ENCODE peak calls at places on chromosomes 4 and X, in five cellular contexts. B is uterus, K is sigmoid colon, X is prostate gland, P is lower leg skin. O is an unnamed sample.

GRCh38 chr4:186725422-186726149 is 1.9 kb upstream of the FAT1 start:
- DNase-seq in B (peak), P (peak), X (peak), K (peak), O (peak)

GRCh38 chrX:27598312-27598711 is 8.2 kb downstream of the DCAF8L2 start:
- DNase-seq in P (no peak), X (no peak), K (no peak), B (no peak), O (peak)

GRCh38 chrX:25742334-25742733 is 395.8 kb upstream of the MAGEB18 start:
- DNase-seq in K (no peak), X (no peak), B (no peak), P (no peak), O (no peak)

GRCh38 chr4:128068927-128069326 is 7.8 kb downstream of the LARP1B start:
- DNase-seq in B (no peak), X (no peak), K (no peak), P (no peak), O (peak)

GRCh38 chr4:24470681-24471622 is 113.4 kb downstream of the DHX15 start:
- DNase-seq in B (peak), P (peak), K (peak), X (peak), O (peak)

GRCh38 chrX:22378296-22378695 is 105.6 kb downstream of the CBLL2 start:
- DNase-seq in P (no peak), B (no peak), K (no peak), X (no peak), O (no peak)

GRCh38 chrX:119758682-119759332 is 419 bp downstream of the SOWAHD start:
- DNase-seq in B (no peak), X (no peak), P (no peak), K (no peak), O (no peak)

GRCh38 chr4:156676116-156676851 is 295.3 kb downstream of the PDGFC start:
- DNase-seq in X (no peak), B (no peak), K (no peak), P (no peak), O (no peak)

GRCh38 chrX:153513265-153513664 is 4.2 kb upstream of the ATP2B3 start:
- DNase-seq in X (no peak), P (no peak), K (no peak), B (no peak), O (no peak)
- TF ChIP-seq POLR2A in X (no peak), P (no peak), K (no peak), B (no peak), O (no peak)

GRCh38 chr4:173318648-173319211 is 15.4 kb downstream of the HMGB2 start:
- DNase-seq in B (no peak), X (no peak), K (no peak), P (no peak), O (no peak)
- TF ChIP-seq CTCF in B (peak), X (peak), K (peak), P (no peak), O (peak)

DNA sequence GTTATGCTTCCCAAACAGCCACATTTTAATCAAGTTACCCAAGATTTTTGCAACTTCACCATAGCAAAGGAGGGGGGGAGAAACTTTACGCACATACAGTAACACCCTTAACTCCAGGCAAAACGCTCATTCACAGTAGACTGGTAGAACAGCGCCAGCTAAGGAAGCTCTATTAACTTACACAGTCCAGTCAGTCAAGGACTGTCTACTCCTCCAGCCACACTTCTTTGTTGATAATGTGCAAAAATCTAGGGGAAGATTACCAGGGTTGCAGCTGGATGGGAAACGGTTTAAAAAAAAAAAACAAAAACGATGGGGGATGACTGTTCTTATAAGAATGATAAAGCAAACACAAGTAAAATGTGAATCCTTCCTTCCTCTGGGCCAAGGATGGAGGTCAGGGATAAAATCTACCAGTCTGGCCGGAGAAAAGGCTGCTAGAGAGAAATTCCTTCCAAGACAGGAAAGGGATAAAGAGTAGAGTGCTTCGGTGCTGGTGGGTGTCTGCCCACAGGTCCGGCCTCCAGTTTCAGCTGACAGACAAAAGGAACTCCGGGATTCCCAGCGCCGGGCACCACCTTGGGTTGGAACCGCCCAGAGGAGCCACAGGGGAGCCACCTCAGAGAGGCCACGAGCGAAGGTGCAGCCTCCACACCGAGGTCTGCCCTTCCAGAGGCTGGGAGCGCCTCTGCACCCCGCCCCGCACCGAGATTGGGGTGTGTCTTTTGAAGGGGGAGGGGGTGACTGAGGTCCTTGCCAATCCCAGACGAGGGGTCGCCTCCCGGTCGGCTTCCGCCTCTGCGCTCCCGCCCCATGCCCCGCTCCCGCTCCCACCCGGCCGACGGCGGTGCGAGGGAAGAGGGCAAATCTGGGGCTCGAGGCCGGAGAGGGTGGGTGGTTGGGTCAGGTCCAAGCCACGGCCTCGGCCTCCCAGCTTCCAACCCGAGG is 789 bp downstream of the ANKRD50 start:
- DNase-seq in B (peak), K (peak), P (peak), X (peak), O (peak)
- TF ChIP-seq POLR2A in B (peak), K (no peak), P (no peak), X (peak), O (no peak)

GRCh38 chr4:109433281-109434006 is at the start of gene SEC24B:
- DNase-seq in K (peak), P (peak), B (peak), X (peak), O (peak)
- TF ChIP-seq CTCF in K (peak), P (no peak), B (peak), X (peak), O (peak)

GRCh38 chrX:153598541-153599191 is at the start of gene CCNQ:
- DNase-seq in X (no peak), K (no peak), P (no peak), B (no peak), O (no peak)
- TF ChIP-seq POLR2A in X (no peak), K (no peak), P (no peak), B (no peak), O (no peak)

GRCh38 chrX:76420237-76420636 is 7.3 kb upstream of the MAGEE1 start:
- DNase-seq in X (no peak), B (no peak), P (no peak), K (no peak), O (no peak)
- TF ChIP-seq CTCF in X (no peak), B (no peak), P (no peak), K (no peak), O (no peak)

DNA sequence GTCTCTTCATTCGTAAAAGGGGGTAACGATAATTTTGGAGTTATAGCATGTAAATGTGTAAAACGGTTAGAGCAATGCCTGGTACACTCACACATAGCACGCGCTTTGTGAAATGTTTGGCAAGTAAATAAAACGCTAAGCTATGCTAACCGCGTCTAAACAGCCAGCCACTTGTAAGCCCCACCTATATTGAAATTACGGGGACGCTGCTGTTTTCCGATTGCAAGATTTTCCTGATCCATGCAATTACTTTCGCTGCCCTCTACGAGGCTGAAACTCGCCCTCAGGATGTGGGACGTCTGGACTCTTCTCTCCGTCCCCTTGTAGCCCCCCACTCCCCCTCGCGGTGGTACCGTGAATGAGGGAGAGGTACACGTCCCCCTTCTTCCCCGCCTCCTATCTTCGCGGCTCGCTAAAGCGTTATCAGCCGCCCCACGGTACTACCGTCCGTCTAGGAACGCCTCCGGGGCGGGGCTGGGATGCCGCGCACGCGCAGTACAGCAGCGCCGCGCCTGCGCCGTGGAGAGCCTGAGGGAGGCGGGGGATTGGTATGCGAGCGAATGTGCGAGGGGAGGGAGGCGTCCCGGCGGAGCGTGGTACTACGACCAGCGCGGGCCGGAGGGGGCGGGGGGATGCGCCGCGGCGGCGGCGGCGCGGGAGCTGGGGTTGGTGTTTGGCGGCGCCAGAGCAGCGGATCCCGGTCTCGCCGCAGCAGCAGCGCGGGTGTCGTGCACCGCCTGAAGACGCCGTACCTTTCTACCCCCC is at the start of gene STIM2:
- DNase-seq in P (peak), B (peak), K (peak), X (peak), O (peak)
- TF ChIP-seq POLR2A in P (peak), B (peak), K (peak), X (peak), O (no peak)

DNA sequence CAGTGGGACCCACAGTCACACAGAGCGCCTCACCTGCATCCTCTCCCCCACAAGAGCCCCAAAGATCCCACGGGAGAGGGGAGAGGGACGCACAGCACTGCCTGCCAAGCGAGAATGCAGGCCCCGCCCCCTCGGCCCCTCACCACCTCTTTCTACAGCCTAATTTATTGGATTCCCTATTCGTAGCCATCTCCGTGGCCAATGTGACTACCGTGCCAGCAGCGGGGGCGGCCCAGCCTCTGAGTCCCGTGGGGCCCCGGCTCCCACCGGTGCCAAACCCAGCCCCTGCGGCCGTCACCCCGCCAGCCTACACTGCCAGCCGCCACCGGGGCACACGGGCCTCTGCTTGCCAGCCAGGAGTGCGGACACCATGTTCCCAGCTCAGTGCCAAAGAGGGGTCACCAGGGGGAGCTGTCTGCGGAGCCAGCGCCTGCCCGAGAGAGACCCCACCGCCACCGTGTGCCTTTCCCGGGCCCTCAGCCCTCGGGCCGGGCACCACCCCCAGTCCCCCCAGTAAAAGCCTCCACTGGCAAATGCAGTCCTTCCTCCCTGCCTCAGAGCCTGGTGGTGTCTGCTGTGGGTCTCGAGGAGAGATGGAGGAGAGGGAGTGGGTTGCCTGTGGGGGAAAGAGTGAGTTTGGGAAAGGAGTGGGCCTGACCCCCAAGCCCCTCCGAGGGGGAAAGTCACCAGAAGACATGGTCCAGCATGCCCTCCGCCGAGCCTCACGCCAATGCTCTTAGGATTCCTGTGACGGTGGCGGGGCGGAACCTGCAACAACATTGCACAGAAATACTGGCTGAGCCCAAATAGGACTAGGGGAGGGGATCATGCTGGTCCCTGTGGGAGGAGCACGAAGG is 19.6 kb upstream of the PLXNB3 start:
- DNase-seq in X (no peak), B (no peak), K (peak), P (no peak), O (no peak)
- TF ChIP-seq CTCF in X (no peak), B (no peak), K (no peak), P (no peak), O (no peak)

O was measured in testis.